ENCODE peak calls at places on chromosomes 1 and 21, in five cellular contexts. L is RCC 7860; P is activated effector memory CD4-positive, alpha-beta T cell treated with Interleukin-2 at 50 U/mL for 16 hours; F is thoracic aorta; O is AG10803. Z is an unnamed sample.

GRCh38 chr1:236124965-236125364 is 17.4 kb upstream of the GPR137B start:
- DNase-seq in F (no peak), O (no peak), P (no peak), L (no peak), Z (no peak)

GRCh38 chr1:234170622-234171021 is 202.6 kb upstream of the COA6 start:
- DNase-seq in O (no peak), F (no peak), P (no peak), L (no peak), Z (peak)

GRCh38 chr1:51088474-51088873 is 13.6 kb upstream of the C1orf185 start:
- DNase-seq in O (peak), F (no peak), P (no peak), L (no peak), Z (no peak)

GRCh38 chr1:30414851-30415165 is 308.6 kb downstream of the MATN1 start:
- DNase-seq in L (no peak), F (no peak), P (no peak), O (no peak), Z (no peak)

GRCh38 chr1:64745986-64746940 is 1.4 kb downstream of the RAVER2 start:
- DNase-seq in O (no peak), P (no peak), L (no peak), F (no peak), Z (no peak)

GRCh38 chr1:223508819-223509218 is 115.6 kb downstream of the CCDC185 start:
- DNase-seq in O (no peak), L (no peak), F (no peak), P (no peak), Z (no peak)

GRCh38 chr1:225406976-225407725 is 20.7 kb downstream of the LBR start:
- DNase-seq in O (no peak), P (no peak), L (no peak), F (no peak), Z (no peak)

GRCh38 chr1:32963746-32964460 is 706 bp downstream of the RNF19B start:
- DNase-seq in F (no peak), L (no peak), O (peak), P (peak), Z (peak)

GRCh38 chr21:14688412-14688811 is 142.3 kb upstream of the SAMSN1 start:
- DNase-seq in L (no peak), O (no peak), P (no peak), F (no peak), Z (no peak)

GRCh38 chr1:247331172-247331525 is 518 bp downstream of the ZNF496 start:
- DNase-seq in P (peak), O (peak), F (peak), L (peak), Z (peak)

GRCh38 chr1:47805826-47806450 is 191.2 kb downstream of the TRABD2B start:
- DNase-seq in F (no peak), P (no peak), O (no peak), L (no peak), Z (no peak)

Z was measured in activated CD4-positive, alpha-beta memory T cell treated with anti-CD3 and anti-CD28 coated beads for 36 hours.